ENCODE peak calls at places on chromosomes 5 and 9, in eight cellular contexts. T is body of pancreas; G is psoas muscle; K is CD8-positive, alpha-beta T cell; Z is stomach; O is foreskin keratinocyte; U is CD4-positive, alpha-beta T cell; W is tibial nerve. J is an unnamed sample.

GRCh38 chr9:10835791-10836463 is 223.1 kb upstream of the PTPRD start:
- DNase-seq in U (no peak), T (no peak), W (no peak), Z (no peak), G (no peak), O (no peak), K (no peak), J (no peak)

GRCh38 chr5:81556809-81557208 is 162.9 kb upstream of the ACOT12 start:
- DNase-seq in Z (no peak), T (no peak), G (no peak), O (no peak), U (no peak), K (no peak), W (no peak), J (no peak)

GRCh38 chr9:132853482-132853881 is 24.6 kb downstream of the AK8 start:
- DNase-seq in Z (no peak), G (no peak), K (no peak), U (no peak), T (no peak), O (no peak), W (no peak), J (no peak)

GRCh38 chr5:102286465-102286864 is 9.6 kb downstream of the SLCO4C1 start:
- DNase-seq in T (no peak), G (no peak), W (no peak), K (no peak), Z (no peak), U (no peak), O (no peak), J (no peak)

GRCh38 chr9:121660367-121660766 is 8.9 kb downstream of the DAB2IP start:
- DNase-seq in K (no peak), G (peak; percentile 21), W (no peak), T (no peak), U (no peak), O (no peak), Z (no peak), J (no peak)

GRCh38 chr5:177509991-177510566 is 453 bp upstream of the DOK3 start:
- DNase-seq in T (no peak), O (no peak), W (no peak), K (no peak), U (no peak), Z (no peak), G (no peak), J (no peak)

GRCh38 chr9:123291736-123292135 is 23.4 kb upstream of the STRBP start:
- DNase-seq in Z (no peak), T (no peak), G (no peak), W (no peak), O (no peak), K (no peak), U (no peak), J (no peak)

GRCh38 chr9:27086818-27087680 is 22.0 kb upstream of the TEK start:
- DNase-seq in T (no peak), U (no peak), G (no peak), W (no peak), K (no peak), O (no peak), Z (no peak), J (no peak)

GRCh38 chr5:136020383-136021015 is 8.3 kb upstream of the TGFBI start:
- DNase-seq in K (no peak), W (peak; percentile 34), O (peak; percentile 99), T (no peak), U (no peak), G (no peak), Z (no peak), J (no peak)

GRCh38 chr9:88808019-88808656 is 183.1 kb upstream of the S1PR3 start:
- DNase-seq in Z (no peak), K (no peak), T (no peak), W (no peak), O (no peak), G (no peak), U (no peak), J (no peak)

GRCh38 chr5:140969880-140970279 is 3.6 kb downstream of the PCDHAC2 start:
- DNase-seq in U (no peak), K (no peak), W (no peak), Z (no peak), O (no peak), G (no peak), T (no peak), J (no peak)

GRCh38 chr5:76960004-76960625 is 7.3 kb downstream of the CRHBP start:
- DNase-seq in T (no peak), O (peak; percentile 21), Z (no peak), K (no peak), U (no peak), W (no peak), G (no peak), J (no peak)

GRCh38 chr9:21080793-21081192 is 3.1 kb upstream of the IFNB1 start:
- DNase-seq in T (no peak), W (no peak), U (no peak), Z (no peak), G (no peak), K (no peak), O (no peak), J (no peak)

GRCh38 chr5:125584119-125584518 is 837.7 kb upstream of the ZNF608 start:
- DNase-seq in W (peak; percentile 12), K (no peak), G (no peak), O (no peak), U (no peak), T (no peak), Z (no peak), J (no peak)

GRCh38 chr9:122463828-122464632 is 13.7 kb downstream of the OR1J1 start:
- DNase-seq in O (no peak), T (no peak), W (no peak), G (no peak), Z (no peak), K (no peak), U (peak; percentile 7), J (no peak)

GRCh38 chr5:115575167-115576070 is 26.9 kb downstream of the TICAM2 start:
- DNase-seq in G (no peak), T (no peak), O (no peak), W (no peak), Z (no peak), K (no peak), U (no peak), J (no peak)

GRCh38 chr9:128969491-128969890 is 22.0 kb downstream of the NUP188 start:
- DNase-seq in G (no peak), K (no peak), Z (peak; percentile 7), U (no peak), O (no peak), T (no peak), W (no peak), J (no peak)
- H3K27ac ChIP-seq in G (no peak overlapping the region), K (no peak overlapping the region), Z (no peak overlapping the region), U (no peak overlapping the region), O (no peak overlapping the region), T (no peak overlapping the region), W (no peak overlapping the region), J (no peak overlapping the region)

GRCh38 chr9:109791003-109791677 is 11.1 kb downstream of the PALM2AKAP2 start:
- DNase-seq in K (no peak), W (no peak), O (no peak), Z (no peak), T (no peak), U (no peak), G (no peak), J (no peak)

GRCh38 chr9:109787735-109788134 is 7.7 kb downstream of the PALM2AKAP2 start:
- DNase-seq in G (no peak), T (no peak), K (no peak), O (no peak), Z (no peak), U (no peak), W (no peak), J (no peak)

GRCh38 chr9:109793196-109793595 is 13.2 kb downstream of the PALM2AKAP2 start:
- DNase-seq in Z (no peak), T (no peak), O (peak; percentile 68), U (no peak), G (no peak), W (no peak), K (no peak), J (no peak)

GRCh38 chr9:109791747-109792146 is 11.7 kb downstream of the PALM2AKAP2 start:
- DNase-seq in W (no peak), O (no peak), U (no peak), Z (no peak), G (no peak), K (no peak), T (no peak), J (no peak)

DNA sequence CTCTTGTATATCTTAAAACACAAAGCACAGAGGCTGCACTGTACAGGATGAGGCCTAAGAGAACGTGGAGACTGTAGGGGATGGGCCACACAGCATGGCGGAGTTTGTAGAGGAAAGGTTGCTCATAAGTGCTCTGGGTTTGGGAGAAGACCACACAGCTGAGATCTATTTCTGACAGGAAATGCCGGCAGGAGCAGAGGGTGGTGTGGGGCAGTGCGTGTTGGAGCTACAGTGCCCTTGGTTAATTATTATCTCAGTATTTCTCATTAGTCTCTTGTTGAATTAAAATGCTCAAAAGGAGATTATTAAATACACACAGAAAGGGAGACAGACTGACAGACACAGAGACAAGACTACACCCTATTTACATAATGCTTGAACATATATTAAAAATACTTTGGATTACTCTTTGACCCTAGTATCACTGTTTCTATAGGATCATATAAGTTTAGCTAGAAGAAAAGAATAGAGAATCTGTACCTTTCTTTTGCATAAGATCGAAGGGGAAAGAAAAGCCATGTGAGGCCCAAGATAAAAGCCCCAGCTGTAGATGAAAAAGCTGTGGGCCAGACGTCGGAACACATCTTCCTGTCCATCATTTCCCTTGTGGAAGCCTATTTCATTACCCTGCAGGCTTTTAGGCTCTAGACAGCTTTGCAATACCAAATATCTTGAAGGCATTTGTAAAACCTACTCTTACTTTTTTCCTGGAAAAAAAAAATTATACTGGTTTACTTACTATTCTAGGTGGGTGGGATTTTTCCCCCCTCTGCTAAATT is 9.8 kb downstream of the PALM2AKAP2 start:
- DNase-seq in K (no peak), Z (no peak), T (no peak), G (no peak), U (no peak), W (no peak), O (no peak), J (no peak)
- H3K27ac ChIP-seq in K (no peak overlapping the region), Z (no peak overlapping the region), T (no peak overlapping the region), G (no peak overlapping the region), U (no peak overlapping the region), W (no peak overlapping the region), O (no peak overlapping the region), J (no peak overlapping the region)

GRCh38 chr9:86464242-86464641 is 110.0 kb upstream of the TUT7 start:
- DNase-seq in U (no peak), G (no peak), W (no peak), Z (peak; percentile 60), K (no peak), O (no peak), T (no peak), J (no peak)

GRCh38 chr9:86460211-86461002 is 106.2 kb upstream of the TUT7 start:
- DNase-seq in Z (no peak), G (no peak), U (no peak), K (no peak), O (no peak), W (no peak), T (no peak), J (no peak)

GRCh38 chr9:86454701-86455402 is 100.6 kb upstream of the TUT7 start:
- DNase-seq in Z (no peak), U (no peak), G (no peak), W (no peak), K (no peak), T (no peak), O (peak; percentile 7), J (no peak)

GRCh38 chr9:86458456-86458855 is 104.2 kb upstream of the TUT7 start:
- DNase-seq in U (no peak), W (no peak), G (no peak), T (no peak), O (no peak), Z (no peak), K (no peak), J (no peak)
- H3K27ac ChIP-seq in U (no peak overlapping the region), W (no peak overlapping the region), G (no peak overlapping the region), T (peak overlapping the region; percentile 55), O (no peak overlapping the region), Z (no peak overlapping the region), K (no peak overlapping the region), J (no peak overlapping the region)

GRCh38 chr5:139103762-139104161 is 94.4 kb downstream of the SIL1 start:
- DNase-seq in G (no peak), K (no peak), T (no peak), O (no peak), Z (no peak), W (no peak), U (no peak), J (no peak)
- H3K27ac ChIP-seq in G (peak overlapping the region; percentile 73), K (no peak overlapping the region), T (no peak overlapping the region), O (no peak overlapping the region), Z (peak overlapping the region; percentile 73), W (no peak overlapping the region), U (no peak overlapping the region), J (peak overlapping the region; percentile 83)